ENCODE peak calls at places on chromosome 7, in eight cellular contexts. O is CD8-positive, alpha-beta memory T cell; B is stimulated activated CD8-positive, alpha-beta memory T cell treated with anti-CD3 and anti-CD28 coated beads, Interleukin-15, amount 100 ng/mL, for 4 hours; X is esophagus squamous epithelium; F is stimulated activated CD4-positive, alpha-beta T cell treated with anti-CD3 and anti-CD28 coated beads, Interleukin-1b, Interleukin-23, amount 100 ng/mL, for 24 hours; I is neuronal stem cell; H is GM23338; Z is putamen. Y is an unnamed sample.

GRCh38 chr7:35839860-35840854 is 39.3 kb downstream of the SEPTIN7 start:
- DNase-seq in H (no peak), Z (no peak), F (no peak), I (no peak), X (no peak), B (no peak), O (no peak), Y (no peak)

GRCh38 chr7:129830949-129831348 is 121.8 kb downstream of the UBE2H start:
- DNase-seq in B (no peak), O (no peak), I (no peak), H (no peak), Z (no peak), F (no peak), X (no peak), Y (no peak)

GRCh38 chr7:130400120-130400572 is 19.9 kb downstream of the CPA1 start:
- DNase-seq in F (no peak), B (no peak), I (no peak), H (no peak), Z (no peak), O (no peak), X (no peak), Y (no peak)

GRCh38 chr7:100826546-100827329 is 585 bp downstream of the EPHB4 start:
- DNase-seq in I (no peak), Z (no peak), B (no peak), H (peak), O (no peak), X (no peak), F (no peak), Y (no peak)

GRCh38 chr7:2165610-2166594 is 66.8 kb downstream of the MAD1L1 start:
- DNase-seq in I (no peak), B (no peak), F (no peak), Z (no peak), X (no peak), O (no peak), H (no peak), Y (peak)

GRCh38 chr7:74334026-74334425 is 44.8 kb downstream of the CLIP2 start:
- DNase-seq in Z (no peak), B (no peak), H (no peak), X (no peak), I (no peak), F (no peak), O (no peak), Y (no peak)

GRCh38 chr7:7177044-7177517 is 5.3 kb upstream of the C1GALT1 start:
- DNase-seq in X (no peak), H (peak), I (peak), Z (no peak), B (no peak), F (no peak), O (no peak), Y (no peak)

GRCh38 chr7:34430456-34430855 is 227.6 kb upstream of the NPSR1 start:
- DNase-seq in H (peak), X (no peak), I (no peak), B (no peak), F (no peak), O (no peak), Z (no peak), Y (no peak)

GRCh38 chr7:157362729-157363128 is 25.9 kb downstream of the DNAJB6 start:
- DNase-seq in F (no peak), O (no peak), H (no peak), B (no peak), Z (no peak), I (no peak), X (no peak), Y (no peak)

GRCh38 chr7:101235522-101235921 is 2.1 kb downstream of the CLDN15 start:
- DNase-seq in F (no peak), B (no peak), O (no peak), I (no peak), Z (no peak), H (no peak), X (no peak), Y (no peak)

GRCh38 chr7:5691536-5692090 is 89.8 kb downstream of the RNF216 start:
- DNase-seq in Z (no peak), B (no peak), F (no peak), O (no peak), X (no peak), H (no peak), I (no peak), Y (no peak)

GRCh38 chr7:88315532-88315931 is 8.8 kb upstream of the STEAP4 start:
- DNase-seq in F (no peak), I (no peak), H (no peak), Z (no peak), X (no peak), O (no peak), B (no peak), Y (no peak)

Y was measured in memory B cell.